ENCODE peak calls at places on chromosome 21, in six cellular contexts. Q, M, D, G, I and F are unnamed samples.
A peak's percentile ranks its signal among the peaks of the same experiment; 100 is the strongest.

GRCh38 chr21:46004168-46004861 is 22.7 kb downstream of the COL6A1 start:
- DNase-seq in Q (no peak), M (no peak), D (peak; percentile 42), G (no peak), I (no peak), F (no peak)

GRCh38 chr21:33261635-33262034 is 4.5 kb upstream of the IL10RB start:
- DNase-seq in Q (peak; percentile 68), M (no peak), D (no peak), G (no peak), I (no peak), F (peak; percentile 75)

GRCh38 chr21:42223826-42224575 is 5.1 kb downstream of the ABCG1 start:
- DNase-seq in Q (no peak), M (no peak), D (no peak), G (no peak), I (no peak), F (no peak)

GRCh38 chr21:45015469-45015860 is 58.9 kb upstream of the ADARB1 start:
- DNase-seq in Q (no peak), M (no peak), D (no peak), G (no peak), I (no peak), F (no peak)

GRCh38 chr21:42336065-42336464 is 14.7 kb downstream of the TFF2 start:
- DNase-seq in Q (no peak), M (peak; percentile 44), D (peak; percentile 80), G (no peak), I (no peak), F (no peak)

GRCh38 chr21:45074048-45074817 is at the start of gene ADARB1:
- DNase-seq in Q (peak; percentile 66), M (no peak), D (peak; percentile 91), G (peak; percentile 47), I (no peak), F (peak; percentile 44)

GRCh38 chr21:41318218-41318617 is 1.6 kb downstream of the FAM3B start:
- DNase-seq in Q (no peak), M (no peak), D (no peak), G (no peak), I (no peak), F (no peak)

GRCh38 chr21:42751866-42752265 is 98.4 kb downstream of the PDE9A start:
- DNase-seq in Q (no peak), M (no peak), D (no peak), G (no peak), I (no peak), F (no peak)

GRCh38 chr21:41366522-41367151 is 4.8 kb downstream of the MX2 start:
- DNase-seq in Q (peak; percentile 90), M (peak; percentile 31), D (peak; percentile 42), G (no peak), I (no peak), F (peak; percentile 47)